ENCODE peak calls at places on chromosomes 5 and 9, in six cellular contexts. F is tibial artery, Q is heart left ventricle, L is psoas muscle, X is upper lobe of left lung, W is esophagus muscularis mucosa. D is an unnamed sample.

GRCh38 chr9:136690841-136691261 is 3.6 kb upstream of the AGPAT2 start:
- DNase-seq in F (no peak), Q (peak; percentile 81), L (peak; percentile 66), X (peak; percentile 69), W (no peak), D (peak; percentile 79)

GRCh38 chr5:10733426-10733825 is 27.6 kb downstream of the DAP start:
- DNase-seq in F (no peak), Q (no peak), L (no peak), X (no peak), W (no peak), D (no peak)

GRCh38 chr5:16579142-16579541 is 37.7 kb downstream of the RETREG1 start:
- DNase-seq in F (no peak), Q (no peak), L (no peak), X (no peak), W (no peak), D (no peak)

GRCh38 chr9:125659954-125660353 is 47.1 kb downstream of the MAPKAP1 start:
- DNase-seq in F (no peak), Q (no peak), L (no peak), X (no peak), W (no peak), D (no peak)

GRCh38 chr5:152142845-152143469 is 218.3 kb upstream of the GLRA1 start:
- DNase-seq in F (peak; percentile 37), Q (peak; percentile 25), L (peak; percentile 38), X (peak; percentile 39), W (no peak), D (peak; percentile 67)

GRCh38 chr5:31944683-31945445 is 229.3 kb downstream of the GOLPH3 start:
- DNase-seq in F (no peak), Q (no peak), L (no peak), X (peak; percentile 55), W (no peak), D (no peak)

GRCh38 chr5:179143446-179143845 is 83.3 kb downstream of the ZNF354C start:
- DNase-seq in F (no peak), Q (no peak), L (no peak), X (no peak), W (no peak), D (no peak)

GRCh38 chr5:135456238-135457099 is 4.3 kb upstream of the TIFAB start:
- DNase-seq in F (peak; percentile 71), Q (no peak), L (peak; percentile 63), X (peak; percentile 78), W (no peak), D (peak; percentile 89)

GRCh38 chr5:52983731-52984620 is 5.2 kb upstream of the ITGA2 start:
- DNase-seq in F (no peak), Q (no peak), L (no peak), X (no peak), W (no peak), D (no peak)

DNA sequence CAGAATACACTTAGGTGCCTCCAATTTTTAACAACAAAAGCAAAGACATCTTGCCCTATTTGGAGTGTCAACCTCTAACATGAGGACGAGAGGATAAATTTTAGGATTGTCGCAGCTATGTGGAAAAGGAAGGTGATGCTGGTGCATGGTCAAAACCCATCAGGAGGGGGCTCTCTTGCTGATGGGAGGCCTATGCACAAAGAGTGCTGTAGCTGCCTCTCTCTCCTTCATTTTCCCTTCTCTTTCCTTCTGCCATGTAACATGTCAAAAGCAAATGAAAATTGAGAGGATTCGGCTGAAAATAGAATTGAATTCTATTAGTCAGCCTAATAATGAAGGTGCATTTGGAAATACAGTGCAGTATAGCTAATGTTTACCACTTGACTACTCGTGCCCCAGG is 578.7 kb upstream of the ZNF462 start:
- DNase-seq in F (no peak), Q (no peak), L (no peak), X (no peak), W (no peak), D (no peak)
- TF ChIP-seq CTCF in F (no peak), Q (peak; percentile 8), L (no peak), X (no peak), W (no peak), D (no peak)

GRCh38 chr5:59584858-59585846 is 308.4 kb downstream of the PDE4D start:
- DNase-seq in F (no peak), Q (no peak), L (peak; percentile 60), X (peak; percentile 34), W (no peak), D (no peak)

GRCh38 chr5:59586811-59587340 is 306.6 kb downstream of the PDE4D start:
- DNase-seq in F (no peak), Q (no peak), L (no peak), X (no peak), W (no peak), D (no peak)

GRCh38 chr5:59582746-59583145 is 310.8 kb downstream of the PDE4D start:
- DNase-seq in F (no peak), Q (no peak), L (no peak), X (no peak), W (no peak), D (no peak)

GRCh38 chr5:59583810-59584562 is 309.5 kb downstream of the PDE4D start:
- DNase-seq in F (no peak), Q (no peak), L (no peak), X (no peak), W (no peak), D (no peak)

GRCh38 chr5:59583151-59583809 is 310.2 kb downstream of the PDE4D start:
- DNase-seq in F (no peak), Q (no peak), L (no peak), X (no peak), W (no peak), D (no peak)
- H3K4me1 ChIP-seq in F (peaks cover 17% of the 10 kb centered on the region), Q (no peaks in the 10 kb centered on the region), L (peaks cover 36% of the 10 kb centered on the region), X (no peaks in the 10 kb centered on the region), W (peaks cover 19% of the 10 kb centered on the region), D (peaks cover 5% of the 10 kb centered on the region)

GRCh38 chr5:7018144-7018543 is 304.9 kb downstream of the TENT4A start:
- DNase-seq in F (no peak), Q (no peak), L (no peak), X (no peak), W (no peak), D (no peak)

GRCh38 chr5:7015586-7016256 is 302.5 kb downstream of the TENT4A start:
- DNase-seq in F (no peak), Q (no peak), L (no peak), X (no peak), W (no peak), D (no peak)

GRCh38 chr5:7017004-7017770 is 304.0 kb downstream of the TENT4A start:
- DNase-seq in F (no peak), Q (no peak), L (no peak), X (no peak), W (no peak), D (no peak)

DNA sequence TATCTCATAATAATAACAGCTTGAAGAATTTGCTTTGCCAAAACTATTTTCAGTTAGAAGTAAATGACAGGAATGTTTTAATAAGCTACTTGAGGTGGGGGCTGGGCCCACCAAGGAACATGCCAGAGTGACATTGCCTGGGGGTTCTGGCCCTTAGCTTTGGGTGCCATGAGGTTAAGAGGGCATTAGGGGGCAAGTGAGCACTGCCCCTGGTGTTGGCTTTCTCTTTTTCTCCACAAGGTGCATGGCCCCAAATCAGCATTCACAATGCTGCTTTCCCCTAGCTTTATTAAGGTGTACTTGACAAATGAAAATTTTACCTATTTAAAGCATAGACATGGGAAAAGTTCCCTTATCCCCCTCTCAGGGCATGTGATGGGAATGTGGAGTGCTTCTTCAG is 305.4 kb downstream of the TENT4A start:
- DNase-seq in F (no peak), Q (no peak), L (no peak), X (no peak), W (no peak), D (no peak)
- TF ChIP-seq CTCF in F (no peak), Q (no peak), L (no peak), X (no peak), W (no peak), D (no peak)

GRCh38 chr5:132417461-132417860 is 48.0 kb downstream of the SLC22A5 start:
- DNase-seq in F (no peak), Q (no peak), L (no peak), X (no peak), W (peak; percentile 89), D (no peak)
- H3K4me1 ChIP-seq in F (peaks cover 98% of the 10 kb centered on the region), Q (peaks cover 91% of the 10 kb centered on the region), L (peaks cover 92% of the 10 kb centered on the region), X (peaks cover 89% of the 10 kb centered on the region), W (peaks cover 100% of the 10 kb centered on the region), D (peaks cover 93% of the 10 kb centered on the region)

GRCh38 chr9:107137495-107138202 is 145.4 kb upstream of the RAD23B start:
- DNase-seq in F (no peak), Q (no peak), L (no peak), X (no peak), W (no peak), D (no peak)
- TF ChIP-seq CTCF in F (peak; percentile 66), Q (peak; percentile 67), L (peak; percentile 65), X (peak; percentile 57), W (peak; percentile 51), D (peak; percentile 68)

DNA sequence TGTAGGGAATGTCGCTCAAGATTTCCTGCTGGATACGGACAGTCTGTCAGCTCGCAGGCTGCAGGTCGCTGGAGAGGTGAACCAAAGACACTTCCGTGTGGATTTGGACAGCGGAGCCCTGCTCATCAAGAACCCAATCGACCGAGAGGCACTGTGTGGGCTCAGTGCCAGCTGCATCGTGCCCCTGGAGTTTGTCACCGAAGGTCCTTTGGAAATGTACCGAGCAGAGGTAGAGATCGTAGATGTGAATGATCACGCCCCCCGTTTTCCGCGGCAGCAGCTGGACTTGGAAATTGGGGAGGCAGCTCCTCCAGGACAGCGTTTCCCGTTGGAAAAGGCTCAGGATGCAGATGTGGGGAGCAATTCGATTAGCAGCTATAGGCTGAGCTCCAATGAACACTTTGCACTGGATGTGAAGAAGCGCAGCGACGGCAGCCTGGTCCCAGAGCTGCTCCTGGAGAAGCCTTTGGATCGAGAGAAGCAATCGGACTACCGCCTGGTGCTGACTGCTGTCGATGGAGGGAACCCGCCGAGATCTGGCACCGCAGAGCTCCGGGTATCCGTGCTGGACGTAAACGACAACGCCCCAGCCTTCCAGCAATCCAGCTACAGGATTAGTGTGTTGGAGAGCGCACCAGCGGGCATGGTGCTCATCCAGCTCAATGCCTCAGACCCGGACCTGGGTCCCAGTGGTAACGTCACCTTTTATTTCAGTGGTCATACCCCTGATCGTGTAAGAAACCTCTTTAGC is 650 bp downstream of the PCDHGC4 start:
- DNase-seq in F (no peak), Q (no peak), L (peak; percentile 21), X (no peak), W (no peak), D (no peak)
- H3K4me1 ChIP-seq in F (peaks cover 42% of the 10 kb centered on the region), Q (peaks cover 62% of the 10 kb centered on the region), L (peaks cover 15% of the 10 kb centered on the region), X (peaks cover 13% of the 10 kb centered on the region), W (peaks cover 71% of the 10 kb centered on the region), D (peaks cover 18% of the 10 kb centered on the region)

DNA sequence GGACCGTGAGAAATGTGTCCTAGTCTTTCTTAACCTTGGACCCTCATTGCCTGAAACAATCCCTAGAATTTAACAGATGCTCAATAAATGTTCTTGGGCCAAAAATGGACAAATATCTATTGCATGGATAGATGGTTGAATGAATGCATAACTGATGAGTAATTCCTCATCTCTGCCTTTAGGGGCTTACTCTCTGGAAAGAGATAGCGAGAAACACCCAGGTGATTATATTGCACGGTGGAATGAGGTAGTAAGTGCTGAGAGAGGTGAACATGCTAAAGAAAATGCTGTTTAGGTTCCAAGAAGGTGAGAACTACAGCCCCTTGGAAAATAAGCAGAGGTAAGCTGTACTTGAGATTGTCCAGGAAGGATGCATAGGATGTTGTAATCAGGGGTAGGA is 426.4 kb downstream of the ARHGEF28 start:
- DNase-seq in F (no peak), Q (no peak), L (no peak), X (no peak), W (no peak), D (no peak)
- TF ChIP-seq CTCF in F (no peak), Q (no peak), L (no peak), X (no peak), W (no peak), D (no peak)

GRCh38 chr9:114276908-114277821 is 45.7 kb upstream of the ORM1 start:
- DNase-seq in F (no peak), Q (peak; percentile 6), L (peak; percentile 47), X (no peak), W (no peak), D (peak; percentile 40)
- H3K4me1 ChIP-seq in F (peaks cover 18% of the 10 kb centered on the region), Q (peaks cover 9% of the 10 kb centered on the region), L (peaks cover 24% of the 10 kb centered on the region), X (no peaks in the 10 kb centered on the region), W (peaks cover 5% of the 10 kb centered on the region), D (no peaks in the 10 kb centered on the region)

GRCh38 chr9:122827759-122828090 is 663 bp downstream of the PDCL start:
- DNase-seq in F (no peak), Q (no peak), L (no peak), X (no peak), W (no peak), D (no peak)
- TF ChIP-seq CTCF in F (no peak), Q (no peak), L (no peak), X (no peak), W (no peak), D (no peak)